ENCODE peak calls at places on chromosome 13, in ten cellular contexts. J is neuronal stem cell; F is activated CD8-positive, alpha-beta memory T cell treated with anti-CD3 and anti-CD28 coated beads, Interleukin-2, amount 10 ng/mL, durations not matched to agents 7 days and 5 days; A is OCI-LY7; B is AML-193; N is stimulated activated CD4-positive, alpha-beta T cell treated with anti-CD3 and anti-CD28 coated beads, Interleukin-15, amount 100 ng/mL, for 1 hour; H is upper lobe of left lung; X is EH; Z is nephron progenitor cell; T is AG04449. W is an unnamed sample.

GRCh38 chr13:51821666-51822065 is 17.7 kb upstream of the DHRS12 start:
- DNase-seq in Z (no peak), F (no peak), X (no peak), H (no peak), A (peak), J (no peak), N (no peak), B (peak), T (no peak), W (peak)

GRCh38 chr13:67549331-67549730 is 319.2 kb upstream of the PCDH9 start:
- DNase-seq in B (no peak), H (no peak), Z (no peak), J (no peak), A (no peak), F (no peak), T (no peak), N (no peak), X (no peak), W (no peak)

GRCh38 chr13:28528388-28528787 is 33.5 kb upstream of the FLT1 start:
- DNase-seq in Z (no peak), X (no peak), T (no peak), B (no peak), A (no peak), N (no peak), F (no peak), J (no peak), H (no peak), W (no peak)

GRCh38 chr13:110134801-110135200 is 172.2 kb downstream of the COL4A1 start:
- DNase-seq in H (no peak), X (no peak), B (no peak), N (no peak), Z (no peak), T (no peak), J (no peak), F (no peak), A (no peak), W (no peak)

GRCh38 chr13:46624821-46625220 is 71.9 kb downstream of the LRCH1 start:
- DNase-seq in N (no peak), Z (no peak), X (no peak), J (no peak), A (no peak), B (no peak), H (no peak), T (no peak), F (no peak), W (no peak)

GRCh38 chr13:80306573-80306972 is 34.4 kb downstream of the SPRY2 start:
- DNase-seq in H (no peak), X (no peak), T (no peak), B (no peak), J (no peak), Z (no peak), N (no peak), A (no peak), F (no peak), W (no peak)

GRCh38 chr13:34044660-34045080 is 226.7 kb downstream of the RFC3 start:
- DNase-seq in B (no peak), Z (no peak), J (no peak), F (no peak), A (no peak), H (no peak), X (peak), N (no peak), T (peak), W (no peak)

GRCh38 chr13:44273991-44274810 is 99.4 kb upstream of the SERP2 start:
- DNase-seq in B (no peak), A (peak), H (no peak), X (peak), F (no peak), T (no peak), Z (no peak), J (no peak), N (no peak), W (peak)

GRCh38 chr13:41327994-41328778 is 17.1 kb downstream of the NAA16 start:
- DNase-seq in T (no peak), J (no peak), N (no peak), Z (no peak), H (no peak), X (no peak), B (no peak), F (no peak), A (no peak), W (no peak)

GRCh38 chr13:44853641-44854040 is 135.6 kb downstream of the NUFIP1 start:
- DNase-seq in F (no peak), H (peak), J (no peak), T (no peak), B (no peak), A (no peak), X (no peak), N (no peak), Z (no peak), W (no peak)

GRCh38 chr13:25165664-25166063 is 6.4 kb downstream of the AMER2 start:
- DNase-seq in Z (no peak), T (no peak), X (no peak), J (no peak), N (no peak), A (no peak), H (no peak), B (no peak), F (no peak), W (no peak)

GRCh38 chr13:26300140-26300539 is 46.2 kb downstream of the CDK8 start:
- DNase-seq in X (peak), B (no peak), F (no peak), Z (no peak), H (no peak), T (no peak), N (no peak), A (no peak), J (no peak), W (no peak)

GRCh38 chr13:20188649-20189553 is 3.8 kb downstream of the GJB2 start:
- DNase-seq in B (peak), A (peak), X (no peak), H (peak), F (no peak), J (no peak), Z (no peak), T (no peak), N (no peak), W (no peak)

GRCh38 chr13:32225494-32225931 is 89.7 kb downstream of the ZAR1L start:
- DNase-seq in B (no peak), X (peak), N (no peak), F (no peak), A (no peak), H (no peak), J (no peak), Z (no peak), T (peak), W (no peak)

GRCh38 chr13:50589651-50590054 is 253.8 kb downstream of the DLEU7 start:
- DNase-seq in T (peak), H (no peak), F (no peak), X (peak), Z (no peak), B (no peak), J (no peak), N (no peak), A (no peak), W (no peak)

GRCh38 chr13:107586216-107586615 is 629.1 kb downstream of the LIG4 start:
- DNase-seq in T (no peak), B (no peak), Z (no peak), H (no peak), J (no peak), F (no peak), X (no peak), A (no peak), N (no peak), W (no peak)

GRCh38 chr13:83980322-83980721 is 98.0 kb upstream of the SLITRK1 start:
- DNase-seq in H (no peak), Z (no peak), A (no peak), T (no peak), X (no peak), J (no peak), N (no peak), B (no peak), F (no peak), W (no peak)

GRCh38 chr13:35210234-35210633 is 266.3 kb downstream of the MAB21L1 start:
- DNase-seq in T (no peak), X (peak), A (no peak), B (peak), Z (no peak), H (no peak), J (no peak), F (no peak), N (no peak), W (no peak)